ENCODE peak calls at places on chromosomes 5 and 9, in six cellular contexts. G, V, A, B, H and T are unnamed samples.

GRCh38 chr5:132830436-132831094 is at the start of gene SHROOM1:
- DNase-seq in B (no peak), H (no peak), V (peak), G (peak), A (no peak), T (peak)

GRCh38 chr5:69364414-69364813 is 4.9 kb downstream of the AK6 start:
- DNase-seq in B (no peak), G (peak), H (no peak), V (no peak), A (no peak), T (no peak)

GRCh38 chr5:125225424-125225823 is 479.0 kb upstream of the ZNF608 start:
- DNase-seq in A (no peak), V (no peak), B (no peak), G (no peak), H (no peak), T (no peak)

GRCh38 chr5:147504001-147504400 is 5.9 kb downstream of the DPYSL3 start:
- DNase-seq in G (no peak), V (peak), B (no peak), H (no peak), A (no peak), T (no peak)

GRCh38 chr5:134018154-134018985 is 13.6 kb upstream of the VDAC1 start:
- DNase-seq in A (no peak), V (peak), G (no peak), H (no peak), B (no peak), T (no peak)

GRCh38 chr5:168943999-168944398 is 356.9 kb downstream of the SLIT3 start:
- DNase-seq in G (no peak), B (no peak), H (no peak), A (no peak), V (no peak), T (no peak)

GRCh38 chr5:108432024-108432423 is 50.1 kb upstream of the FBXL17 start:
- DNase-seq in V (peak), A (no peak), G (no peak), H (no peak), B (no peak), T (no peak)

GRCh38 chr5:138743506-138743905 is 9.7 kb upstream of the CTNNA1 start:
- DNase-seq in G (no peak), B (no peak), H (no peak), A (no peak), V (peak), T (no peak)

GRCh38 chr5:93120771-93121170 is 460.2 kb downstream of the NR2F1-AS1 start:
- DNase-seq in A (no peak), H (no peak), V (no peak), B (no peak), G (no peak), T (no peak)

GRCh38 chr9:22214497-22215031 is 205.5 kb upstream of the CDKN2B start:
- DNase-seq in B (no peak), A (no peak), H (no peak), G (no peak), V (peak), T (no peak)